ENCODE peak calls at places on chromosomes 5 and 9, in eight cellular contexts. Y is stimulated activated CD8-positive, alpha-beta memory T cell treated with anti-CD3 and anti-CD28 coated beads, Interleukin-4, amount 100 ng/mL, for 48 hours; I is kidney epithelial cell; T is activated T-helper 9 cell treated with anti-CD3 and anti-CD28 coated beads, Interleukin-2, amount 50 U/mL, for 16 hours; U is left cardiac atrium; D is GM19239; G is memory B cell; B is activated CD4-positive, alpha-beta T cell treated with anti-CD3 and anti-CD28 coated beads, Interleukin-2, amount 10 ng/mL, durations not matched to agents 7 days and 5 days. S is an unnamed sample.

GRCh38 chr9:20981486-20981885 is 50.0 kb downstream of the HACD4 start:
- DNase-seq in D (no peak), B (no peak), I (peak), G (no peak), T (no peak), Y (no peak), U (no peak), S (no peak)

GRCh38 chr5:5497132-5497748 is 74.8 kb downstream of the ICE1 start:
- DNase-seq in D (peak), T (no peak), U (peak), I (no peak), Y (no peak), B (peak), G (peak), S (peak)

GRCh38 chr9:35593581-35593980 is 11.5 kb upstream of the TESK1 start:
- DNase-seq in D (no peak), I (no peak), B (no peak), U (no peak), T (no peak), Y (no peak), G (no peak), S (no peak)

GRCh38 chr9:95025213-95026170 is 292.0 kb downstream of the FANCC start:
- DNase-seq in D (no peak), G (no peak), T (no peak), I (peak), U (peak), B (no peak), Y (no peak), S (no peak)

GRCh38 chr9:79757074-79757473 is 185.3 kb downstream of the TLE4 start:
- DNase-seq in G (no peak), D (no peak), T (no peak), B (no peak), Y (no peak), U (no peak), I (no peak), S (no peak)

GRCh38 chr5:2746642-2747041 is 4.8 kb downstream of the IRX2 start:
- DNase-seq in I (no peak), U (no peak), T (no peak), Y (no peak), B (no peak), D (no peak), G (no peak), S (no peak)

GRCh38 chr5:45643051-45643450 is 53.1 kb downstream of the HCN1 start:
- DNase-seq in B (no peak), D (no peak), U (no peak), I (no peak), G (no peak), T (no peak), Y (no peak), S (no peak)

GRCh38 chr5:151577566-151577965 is 13.6 kb downstream of the FAT2 start:
- DNase-seq in B (no peak), Y (no peak), G (peak), U (no peak), I (no peak), D (no peak), T (no peak), S (no peak)

GRCh38 chr5:18220631-18221030 is 586.4 kb downstream of the TAF11L14 start:
- DNase-seq in B (no peak), I (no peak), D (no peak), Y (no peak), G (no peak), T (no peak), U (no peak), S (no peak)

S was measured in CD4-positive, CD25-positive, alpha-beta regulatory T cell.